ENCODE peak calls at places on chromosomes 5 and 9, in eight cellular contexts. P is heart right ventricle, S is GM12865, J is thyroid gland, L is adrenal gland, C is transverse colon, B is GM20000, V is prostate gland. N is an unnamed sample.

GRCh38 chr9:101791938-101792337 is 53.5 kb upstream of the GRIN3A start:
- DNase-seq in V (peak), P (no peak), J (peak), B (no peak), S (peak), C (peak), L (peak), N (peak)

GRCh38 chr9:130834371-130835311 is at the start of gene ABL1:
- DNase-seq in P (peak), L (peak), J (peak), B (peak), C (peak), S (peak), V (peak), N (peak)

GRCh38 chr5:112551437-112552018 is 132.5 kb upstream of the EPB41L4A start:
- DNase-seq in P (no peak), L (peak), V (peak), S (peak), C (peak), J (peak), B (peak), N (no peak)

GRCh38 chr5:87069974-87070608 is 197.6 kb upstream of the RASA1 start:
- DNase-seq in C (peak), S (peak), P (no peak), J (peak), L (no peak), B (peak), V (no peak), N (no peak)

GRCh38 chr9:133589454-133590227 is 19.5 kb downstream of the FAM163B start:
- DNase-seq in S (peak), C (no peak), L (no peak), B (no peak), J (no peak), V (no peak), P (no peak), N (no peak)

GRCh38 chr9:111438576-111439235 is 45.5 kb downstream of the ECPAS start:
- DNase-seq in J (no peak), L (peak), S (no peak), P (no peak), B (no peak), V (no peak), C (no peak), N (no peak)

GRCh38 chr5:132979367-132979935 is 16.0 kb upstream of the AFF4 start:
- DNase-seq in J (no peak), S (no peak), B (no peak), L (no peak), V (no peak), P (no peak), C (no peak), N (no peak)

GRCh38 chr9:121902483-121903135 is 190.5 kb downstream of the TTLL11 start:
- DNase-seq in S (peak), V (no peak), C (no peak), P (no peak), B (no peak), L (no peak), J (no peak), N (no peak)

GRCh38 chr9:99778308-99778707 is 43.4 kb upstream of the NR4A3 start:
- DNase-seq in L (no peak), C (no peak), J (no peak), V (no peak), S (peak), B (no peak), P (no peak), N (no peak)

GRCh38 chr9:3059781-3060468 is 216.0 kb upstream of the PUM3 start:
- DNase-seq in S (no peak), P (no peak), L (no peak), C (no peak), B (no peak), V (no peak), J (no peak), N (no peak)

GRCh38 chr5:176784218-176785165 is 25.9 kb upstream of the UNC5A start:
- DNase-seq in L (no peak), J (no peak), P (no peak), S (no peak), C (no peak), B (no peak), V (no peak), N (no peak)

GRCh38 chr9:72880821-72881220 is 72.0 kb downstream of the ALDH1A1 start:
- DNase-seq in S (no peak), J (no peak), L (no peak), V (no peak), P (no peak), B (no peak), C (no peak), N (no peak)

GRCh38 chr9:21334603-21334968 is 618 bp downstream of the KLHL9 start:
- DNase-seq in B (no peak), P (no peak), L (no peak), S (no peak), C (no peak), J (no peak), V (no peak), N (no peak)

GRCh38 chr9:35618854-35619799 is 914 bp upstream of the CD72 start:
- DNase-seq in L (no peak), C (peak), P (no peak), V (no peak), J (peak), B (peak), S (peak), N (no peak)

GRCh38 chr5:117803533-117803932 is 1184.8 kb downstream of the DTWD2 start:
- DNase-seq in J (no peak), P (no peak), V (no peak), B (no peak), S (no peak), L (no peak), C (no peak), N (no peak)

GRCh38 chr9:114737118-114737517 is 55.1 kb upstream of the TEX48 start:
- DNase-seq in L (no peak), C (no peak), P (no peak), J (no peak), B (no peak), V (no peak), S (no peak), N (no peak)

GRCh38 chr5:45038366-45038987 is 229.7 kb downstream of the MRPS30 start:
- DNase-seq in L (no peak), B (peak), J (no peak), P (no peak), V (no peak), C (no peak), S (peak), N (no peak)

DNA sequence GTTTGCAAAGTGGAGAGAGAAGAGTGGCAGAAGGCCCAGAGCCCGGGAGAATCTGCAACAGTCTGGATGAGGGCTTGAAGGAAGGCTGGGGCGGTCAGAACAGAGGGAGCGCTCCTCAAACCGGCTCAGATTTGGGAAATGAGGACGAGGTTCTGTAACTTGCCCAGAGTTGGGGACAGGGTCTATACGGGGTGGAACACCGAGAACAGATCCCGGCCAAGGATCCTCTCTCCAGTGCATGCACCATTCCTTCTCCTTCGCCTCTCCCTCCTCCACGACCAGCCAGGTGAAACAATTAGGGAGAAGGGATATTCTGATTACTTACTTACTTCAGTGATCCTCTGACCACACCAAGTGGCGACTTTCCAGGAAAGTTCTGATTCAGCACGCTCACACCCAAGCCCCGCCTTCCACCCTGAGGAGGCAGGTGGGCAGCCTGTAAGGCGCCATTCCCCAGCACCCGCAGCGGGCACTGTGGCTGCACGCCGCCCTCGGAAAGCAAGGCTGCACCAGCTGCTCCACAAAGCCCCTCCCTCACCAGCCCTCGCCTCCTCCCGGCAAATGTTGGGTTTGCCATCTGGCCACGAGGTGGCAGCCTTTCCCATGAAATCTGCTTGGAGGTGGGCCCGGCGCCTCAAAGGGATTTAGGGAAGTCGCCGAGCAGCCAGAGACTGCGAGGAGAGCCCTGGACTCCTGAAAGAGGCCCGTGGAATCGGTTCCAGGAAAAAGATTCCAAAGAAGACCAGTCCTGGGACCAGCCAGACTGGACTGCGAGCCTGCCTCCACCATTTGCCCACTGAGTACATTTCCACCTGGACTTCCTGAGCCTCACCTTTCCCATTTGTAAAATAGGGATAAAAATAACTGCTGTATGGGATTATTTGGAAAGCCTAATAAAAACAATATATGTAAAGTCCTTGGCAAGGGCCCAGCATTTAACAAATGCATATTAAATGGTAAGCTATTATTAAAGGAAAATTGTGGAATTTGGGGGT is 22.2 kb upstream of the WWC1 start:
- DNase-seq in C (peak), V (peak), P (peak), B (peak), J (peak), L (peak), S (peak), N (peak)
- TF ChIP-seq CTCF in C (peak), V (peak), P (peak), B (peak), J (peak), L (peak), S (peak), N (peak)

DNA sequence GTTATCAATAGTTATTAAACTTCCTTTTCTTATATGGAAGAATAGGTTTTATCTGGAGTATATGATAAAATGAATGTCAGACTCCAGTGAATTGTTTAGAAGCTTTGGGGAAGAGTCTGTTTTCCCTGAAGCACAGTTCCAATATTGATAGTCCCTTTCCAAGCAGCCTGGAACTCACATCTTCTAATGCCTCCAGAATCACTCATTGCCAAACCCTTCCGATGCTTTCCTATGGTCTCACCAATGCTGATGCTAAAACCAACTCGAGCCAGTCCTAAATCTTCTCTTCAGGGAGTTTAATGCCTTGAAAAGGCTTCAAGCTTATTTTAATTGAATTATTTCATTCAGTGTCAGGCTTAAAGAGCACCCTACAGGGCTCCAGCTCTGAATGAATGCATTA is 121.2 kb downstream of the PTTG1 start:
- DNase-seq in C (no peak), V (no peak), B (no peak), L (no peak), J (no peak), S (no peak), P (no peak), N (no peak)
- TF ChIP-seq CTCF in C (no peak), V (no peak), B (no peak), L (no peak), J (no peak), S (no peak), P (no peak), N (no peak)

DNA sequence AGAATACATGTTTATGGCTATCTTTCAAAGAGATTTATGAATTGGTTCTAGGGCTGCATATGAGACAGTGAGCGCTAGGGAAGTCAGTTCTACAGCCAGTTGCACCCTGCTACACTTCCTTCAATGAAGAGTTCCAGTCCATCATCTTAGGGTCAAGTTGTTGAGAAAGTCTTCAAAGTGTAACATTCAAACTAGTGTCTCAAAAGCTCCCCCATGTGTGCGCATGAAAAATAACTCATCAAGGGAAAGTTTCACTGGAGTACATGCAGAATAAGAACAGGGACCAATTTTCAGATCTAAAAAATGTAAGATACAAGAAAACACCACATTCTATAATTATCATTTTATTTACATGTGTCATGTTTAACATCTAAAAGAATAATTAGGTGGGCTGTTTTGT is 317.2 kb downstream of the DEPDC1B start:
- DNase-seq in L (no peak), P (no peak), C (no peak), S (peak), J (no peak), B (peak), V (no peak), N (no peak)
- TF ChIP-seq CTCF in L (no peak), P (no peak), C (no peak), S (peak), J (peak), B (no peak), V (no peak), N (no peak)

DNA sequence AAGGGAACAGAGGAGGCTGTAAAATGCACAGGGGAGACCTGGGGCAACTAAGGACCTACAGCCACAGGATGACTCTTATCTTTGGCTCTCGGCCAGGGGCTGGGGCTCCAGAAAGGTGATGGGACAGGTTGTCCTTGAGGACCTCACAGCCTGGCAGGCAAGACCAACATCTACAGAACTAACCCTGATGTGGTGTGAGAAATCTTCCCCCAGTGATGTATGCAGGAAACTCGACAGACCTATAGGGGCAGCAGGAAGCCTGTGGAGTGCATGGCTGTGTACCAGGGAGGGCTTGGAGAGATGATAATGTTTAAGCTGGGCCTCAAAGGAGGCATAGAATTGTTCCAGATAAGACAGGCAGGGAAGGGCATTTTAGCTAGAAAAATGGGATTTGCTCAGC is 68.4 kb upstream of the SLC25A51 start:
- DNase-seq in C (no peak), B (no peak), S (no peak), P (no peak), V (no peak), L (no peak), J (no peak), N (no peak)
- TF ChIP-seq CTCF in C (no peak), B (no peak), S (no peak), P (no peak), V (no peak), L (no peak), J (no peak), N (no peak)

DNA sequence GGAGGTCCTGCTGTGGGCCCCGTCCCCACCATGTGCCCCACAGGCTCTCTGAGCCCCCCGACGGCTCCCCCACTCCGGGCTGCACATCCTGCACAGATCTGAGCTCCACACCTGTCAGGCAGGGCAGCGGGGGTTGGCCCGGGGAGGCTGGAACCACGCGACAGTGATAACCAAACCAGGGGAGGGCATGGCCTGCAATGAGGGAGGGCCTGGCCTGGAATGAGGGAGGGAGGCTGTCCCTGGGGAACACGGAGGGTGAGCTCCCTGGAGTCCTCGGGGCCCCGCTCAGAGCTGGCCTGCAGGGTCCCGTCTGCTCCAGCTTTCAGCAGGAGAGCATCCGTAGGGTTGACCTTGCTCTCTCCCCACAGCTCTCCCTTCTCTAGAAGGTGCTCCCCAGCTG is 30.5 kb downstream of the SLC9A3 start:
- DNase-seq in S (no peak), P (no peak), L (no peak), C (no peak), J (no peak), V (no peak), B (no peak), N (no peak)
- TF ChIP-seq CTCF in S (no peak), P (no peak), L (no peak), C (no peak), J (no peak), V (no peak), B (no peak), N (no peak)